ENCODE peak calls at places on chromosome 19, in nine cellular contexts. Z is GM06990, J is body of pancreas, W is HCT116, Y is ACHN, D is memory B cell, M is KG1, O is HepG2, T is activated T-cell treated with anti-CD3 and anti-CD28 coated beads for 48 hours. E is an unnamed sample.
A peak's percentile ranks its signal among the peaks of the same experiment; 100 is the strongest.

GRCh38 chr19:45999653-46000121 is 4.4 kb downstream of the CCDC61 start:
- DNase-seq in Z (no peak), J (peak; percentile 25), W (no peak), Y (no peak), D (no peak), M (no peak), O (no peak), T (no peak), E (no peak)

GRCh38 chr19:43798546-43799409 is 3.5 kb downstream of the LYPD5 start:
- DNase-seq in Z (peak; percentile 26), J (peak; percentile 53), W (peak; percentile 70), Y (peak; percentile 7), D (no peak), M (no peak), O (no peak), T (peak; percentile 67), E (no peak)

GRCh38 chr19:42042455-42043170 is 27.4 kb downstream of the GRIK5 start:
- DNase-seq in Z (no peak), J (no peak), W (no peak), Y (no peak), D (no peak), M (no peak), O (no peak), T (no peak), E (no peak)

GRCh38 chr19:43548706-43549105 is 15.7 kb downstream of the ZNF575 start:
- DNase-seq in Z (no peak), J (no peak), W (no peak), Y (no peak), D (no peak), M (no peak), O (no peak), T (no peak), E (no peak)

GRCh38 chr19:47661161-47661560 is 52.1 kb upstream of the EHD2 start:
- DNase-seq in Z (no peak), J (no peak), W (no peak), Y (no peak), D (no peak), M (no peak), O (no peak), T (no peak), E (no peak)

GRCh38 chr19:18789883-18790565 is 1.1 kb downstream of the COMP start:
- DNase-seq in Z (no peak), J (peak; percentile 41), W (no peak), Y (no peak), D (no peak), M (no peak), O (no peak), T (peak; percentile 21), E (no peak)

GRCh38 chr19:37227996-37228395 is 10.0 kb downstream of the ZNF383 start:
- DNase-seq in Z (no peak), J (peak; percentile 18), W (no peak), Y (no peak), D (no peak), M (peak; percentile 3), O (no peak), T (peak; percentile 21), E (no peak)

GRCh38 chr19:14369399-14370168 is 11.7 kb upstream of the ADGRE5 start:
- DNase-seq in Z (peak; percentile 78), J (no peak), W (no peak), Y (no peak), D (no peak), M (peak; percentile 40), O (no peak), T (peak; percentile 86), E (no peak)

GRCh38 chr19:11587302-11587972 is 9.8 kb upstream of the ZNF627 start:
- DNase-seq in Z (peak; percentile 57), J (peak; percentile 85), W (peak; percentile 42), Y (peak; percentile 50), D (peak; percentile 91), M (peak; percentile 50), O (peak; percentile 47), T (peak; percentile 75), E (no peak)

GRCh38 chr19:16259385-16260159 is 61.9 kb downstream of the AP1M1 start:
- DNase-seq in Z (peak; percentile 89), J (no peak), W (no peak), Y (peak; percentile 4), D (peak; percentile 65), M (no peak), O (no peak), T (no peak), E (peak; percentile 59)

GRCh38 chr19:37982655-37983054 is 75.6 kb downstream of the SIPA1L3 start:
- DNase-seq in Z (no peak), J (no peak), W (no peak), Y (no peak), D (no peak), M (no peak), O (no peak), T (no peak), E (no peak)

GRCh38 chr19:47417107-47417745 is 2.1 kb downstream of the MEIS3 start:
- DNase-seq in Z (no peak), J (no peak), W (no peak), Y (no peak), D (no peak), M (no peak), O (no peak), T (no peak), E (no peak)

GRCh38 chr19:5953680-5954213 is 24.2 kb downstream of the RANBP3 start:
- DNase-seq in Z (no peak), J (no peak), W (no peak), Y (no peak), D (no peak), M (no peak), O (no peak), T (peak; percentile 37), E (no peak)

GRCh38 chr19:41327499-41328156 is 17.7 kb downstream of the CCDC97 start:
- DNase-seq in Z (peak; percentile 81), J (peak; percentile 88), W (no peak), Y (no peak), D (peak; percentile 73), M (peak; percentile 96), O (no peak), T (peak; percentile 86), E (no peak)

GRCh38 chr19:46861691-46862503 is 1.1 kb downstream of the ARHGAP35 start:
- DNase-seq in Z (peak; percentile 33), J (peak; percentile 45), W (no peak), Y (no peak), D (no peak), M (no peak), O (no peak), T (no peak), E (no peak)